ENCODE peak calls at places on chromosome 12, in five cellular contexts. S is GM20000; C is CD8-positive, alpha-beta memory T cell; E is ascending aorta; R is stimulated activated CD4-positive, alpha-beta T cell treated with anti-CD3 and anti-CD28 coated beads, Interleukin-2, amount 100 ng/mL, for 24 hours. L is an unnamed sample.

GRCh38 chr12:47900480-47901129 is 4.2 kb downstream of the VDR start:
- DNase-seq in R (peak), C (no peak), S (no peak), E (no peak), L (peak)

GRCh38 chr12:76096079-76096651 is 11.7 kb upstream of the NAP1L1 start:
- DNase-seq in R (no peak), S (no peak), C (no peak), E (no peak), L (no peak)

GRCh38 chr12:46160081-46160980 is 108.5 kb downstream of the SLC38A1 start:
- DNase-seq in R (no peak), E (peak), S (no peak), C (no peak), L (no peak)

GRCh38 chr12:89690925-89691324 is 17.7 kb downstream of the ATP2B1 start:
- DNase-seq in S (no peak), E (no peak), C (no peak), R (no peak), L (no peak)

GRCh38 chr12:38736821-38737220 is 168.6 kb downstream of the CPNE8 start:
- DNase-seq in E (no peak), R (no peak), S (no peak), C (no peak), L (no peak)

GRCh38 chr12:1656894-1657293 is 27.9 kb downstream of the WNT5B start:
- DNase-seq in C (no peak), R (no peak), S (no peak), E (no peak), L (no peak)

GRCh38 chr12:85765443-85765842 is 70.8 kb downstream of the RASSF9 start:
- DNase-seq in R (no peak), E (no peak), S (no peak), C (no peak), L (no peak)

GRCh38 chr12:109020750-109021380 is at the start of gene SVOP:
- DNase-seq in R (peak), E (peak), C (no peak), S (peak), L (peak)

GRCh38 chr12:48788852-48789775 is at the start of gene ADCY6:
- DNase-seq in E (peak), C (no peak), S (peak), R (no peak), L (no peak)

GRCh38 chr12:131091976-131092691 is 138.4 kb downstream of the ADGRD1 start:
- DNase-seq in E (peak), S (no peak), C (no peak), R (no peak), L (no peak)

GRCh38 chr12:42728287-42728686 is 138.7 kb upstream of the PRICKLE1 start:
- DNase-seq in E (no peak), R (no peak), S (no peak), C (no peak), L (no peak)

GRCh38 chr12:113826805-113827204 is 139.3 kb downstream of the RBM19 start:
- DNase-seq in S (no peak), C (no peak), E (no peak), R (no peak), L (no peak)

GRCh38 chr12:74365178-74365964 is 172.3 kb upstream of the ATXN7L3B start:
- DNase-seq in S (peak), E (no peak), C (no peak), R (no peak), L (no peak)

GRCh38 chr12:101832030-101832429 is 1.3 kb upstream of the GNPTAB start:
- DNase-seq in S (no peak), C (no peak), E (no peak), R (no peak), L (no peak)

GRCh38 chr12:102730996-102731395 is 186.0 kb downstream of the PAH start:
- DNase-seq in S (no peak), E (no peak), R (no peak), C (no peak), L (no peak)

GRCh38 chr12:54370218-54370730 is 6.0 kb upstream of the GPR84 start:
- DNase-seq in E (peak), R (no peak), C (no peak), S (peak), L (no peak)

L was measured in germinal center.